ENCODE peak calls at places on chromosomes 12 and 14, in seven cellular contexts. G is IMR-90; L is COR-L47; C is tibial nerve; P is DMS153; S is activated CD4-positive, alpha-beta T cell treated with anti-CD3 and anti-CD28 coated beads, Interleukin-2, amount 10 ng/mL, durations not matched to agents 24 days and 14 days; A is kidney tubule cell. M is an unnamed sample.
A peak's percentile ranks its signal among the peaks of the same experiment; 100 is the strongest.

GRCh38 chr14:22668417-22668816 is 24.3 kb upstream of the OR6J1 start:
- DNase-seq in G (peak; percentile 65), L (no peak), C (no peak), P (no peak), S (no peak), A (peak; percentile 15), M (no peak)

GRCh38 chr14:23384364-23385080 is 7.7 kb downstream of the CMTM5 start:
- DNase-seq in G (no peak), L (no peak), C (no peak), P (no peak), S (no peak), A (no peak), M (no peak)

GRCh38 chr14:87994974-87995373 is 2.0 kb upstream of the GALC start:
- DNase-seq in G (no peak), L (no peak), C (no peak), P (no peak), S (peak; percentile 66), A (peak; percentile 27), M (no peak)

GRCh38 chr12:27394676-27395075 is 51.9 kb upstream of the SMCO2 start:
- DNase-seq in G (no peak), L (no peak), C (no peak), P (no peak), S (peak; percentile 51), A (no peak), M (no peak)

GRCh38 chr14:99779751-99780150 is 13.5 kb upstream of the EML1 start:
- DNase-seq in G (peak; percentile 76), L (no peak), C (no peak), P (no peak), S (no peak), A (peak; percentile 96), M (no peak)

GRCh38 chr14:77616133-77616453 is 344 bp downstream of the SPTLC2 start:
- DNase-seq in G (no peak), L (no peak), C (no peak), P (no peak), S (no peak), A (no peak), M (no peak)

GRCh38 chr12:52145941-52146821 is 45.6 kb downstream of the KRT80 start:
- DNase-seq in G (no peak), L (no peak), C (no peak), P (no peak), S (no peak), A (no peak), M (no peak)

GRCh38 chr14:94269156-94269555 is 23.9 kb downstream of the SERPINA10 start:
- DNase-seq in G (no peak), L (no peak), C (no peak), P (no peak), S (no peak), A (no peak), M (no peak)

GRCh38 chr14:91307046-91307445 is 62.5 kb upstream of the GPR68 start:
- DNase-seq in G (no peak), L (no peak), C (no peak), P (no peak), S (no peak), A (no peak), M (no peak)

GRCh38 chr14:39430762-39431415 is 1.3 kb downstream of the FBXO33 start:
- DNase-seq in G (peak; percentile 13), L (no peak), C (no peak), P (no peak), S (peak; percentile 67), A (no peak), M (no peak)

GRCh38 chr12:113457710-113458109 is 14.0 kb downstream of the LHX5 start:
- DNase-seq in G (no peak), L (no peak), C (no peak), P (no peak), S (no peak), A (no peak), M (no peak)

GRCh38 chr14:90644882-90645281 is 171.3 kb downstream of the TTC7B start:
- DNase-seq in G (peak; percentile 80), L (no peak), C (peak; percentile 34), P (no peak), S (no peak), A (no peak), M (no peak)

GRCh38 chr12:105025890-105026289 is 39.8 kb downstream of the NOPCHAP1 start:
- DNase-seq in G (peak; percentile 79), L (peak; percentile 76), C (peak; percentile 75), P (no peak), S (no peak), A (no peak), M (no peak)

GRCh38 chr12:64459388-64460024 is 7.6 kb downstream of the TBK1 start:
- DNase-seq in G (no peak), L (no peak), C (no peak), P (no peak), S (peak; percentile 72), A (peak; percentile 12), M (no peak)

GRCh38 chr14:32361674-32362073 is 32.6 kb downstream of the AKAP6 start:
- DNase-seq in G (no peak), L (no peak), C (no peak), P (no peak), S (no peak), A (no peak), M (peak; percentile 53)

GRCh38 chr12:123398177-123398916 is 14.4 kb downstream of the KMT5A start:
- DNase-seq in G (peak; percentile 37), L (no peak), C (peak; percentile 17), P (no peak), S (no peak), A (peak; percentile 43), M (no peak)

GRCh38 chr12:120110550-120111501 is 5.7 kb downstream of the RAB35 start:
- DNase-seq in G (no peak), L (no peak), C (no peak), P (no peak), S (peak; percentile 86), A (no peak), M (no peak)

GRCh38 chr12:54560374-54560858 is 11.0 kb downstream of the PDE1B start:
- DNase-seq in G (peak; percentile 36), L (no peak), C (peak; percentile 96), P (peak; percentile 50), S (peak; percentile 96), A (peak; percentile 76), M (peak; percentile 92)

GRCh38 chr12:75923964-75924666 is 107.5 kb downstream of the PHLDA1 start:
- DNase-seq in G (no peak), L (no peak), C (no peak), P (no peak), S (no peak), A (no peak), M (no peak)

GRCh38 chr14:59342108-59342507 is 123.1 kb downstream of the GPR135 start:
- DNase-seq in G (no peak), L (no peak), C (no peak), P (no peak), S (no peak), A (no peak), M (no peak)

GRCh38 chr12:121614872-121615467 is 11.4 kb upstream of the ORAI1 start:
- DNase-seq in G (no peak), L (no peak), C (no peak), P (no peak), S (no peak), A (no peak), M (no peak)

GRCh38 chr12:24561411-24561871 is 387.5 kb downstream of the BCAT1 start:
- DNase-seq in G (peak; percentile 65), L (no peak), C (peak; percentile 27), P (no peak), S (no peak), A (peak; percentile 34), M (no peak)

M was measured in NCI-H1417.